ENCODE peak calls at places on chromosomes 12 and 14, in four cellular contexts. S is HFF-Myc, T is fibroblast of lung, O is left lobe of liver. Q is an unnamed sample.

GRCh38 chr14:35254736-35255135 is 37.4 kb upstream of the PSMA6 start:
- DNase-seq in S (no peak), T (no peak), O (no peak), Q (no peak)

GRCh38 chr12:11812558-11813421 is 163.3 kb downstream of the ETV6 start:
- DNase-seq in S (no peak), T (no peak), O (no peak), Q (peak)

GRCh38 chr12:88519802-88520435 is 60.4 kb downstream of the KITLG start:
- DNase-seq in S (no peak), T (no peak), O (no peak), Q (no peak)

GRCh38 chr14:76773188-76773885 is 12.1 kb downstream of the VASH1 start:
- DNase-seq in S (peak), T (peak), O (peak), Q (no peak)

GRCh38 chr12:117486840-117487659 is 125.6 kb upstream of the NOS1 start:
- DNase-seq in S (no peak), T (no peak), O (no peak), Q (no peak)

GRCh38 chr14:61547186-61548121 is 147.9 kb upstream of the HIF1A start:
- DNase-seq in S (no peak), T (peak), O (no peak), Q (no peak)

GRCh38 chr14:99682809-99683618 is 1.1 kb upstream of the CYP46A1 start:
- DNase-seq in S (peak), T (peak), O (peak), Q (peak)

GRCh38 chr14:101120636-101121398 is 217.3 kb upstream of the RTL1 start:
- DNase-seq in S (no peak), T (no peak), O (peak), Q (peak)

GRCh38 chr12:92912052-92912451 is 17.0 kb downstream of the EEA1 start:
- DNase-seq in S (no peak), T (peak), O (no peak), Q (no peak)

GRCh38 chr12:111435661-111436201 is 30.0 kb downstream of the SH2B3 start:
- DNase-seq in S (no peak), T (no peak), O (no peak), Q (peak)

GRCh38 chr14:22536853-22537338 is 52.1 kb downstream of the DAD1 start:
- DNase-seq in S (peak), T (peak), O (no peak), Q (peak)

GRCh38 chr14:101707863-101708620 is 53.5 kb upstream of the PPP2R5C start:
- DNase-seq in S (no peak), T (no peak), O (peak), Q (no peak)

GRCh38 chr12:47141459-47141858 is 61.7 kb upstream of the AMIGO2 start:
- DNase-seq in S (no peak), T (no peak), O (no peak), Q (no peak)

GRCh38 chr12:32365473-32366064 is 33.8 kb upstream of the FGD4 start:
- DNase-seq in S (peak), T (peak), O (peak), Q (peak)

GRCh38 chr14:54562334-54562733 is 4.6 kb upstream of the SAMD4A start:
- DNase-seq in S (no peak), T (no peak), O (no peak), Q (no peak)

GRCh38 chr14:31692376-31692781 is 131.2 kb downstream of the NUBPL start:
- DNase-seq in S (peak), T (peak), O (no peak), Q (no peak)

GRCh38 chr12:125122668-125123067 is 57.4 kb downstream of the AACS start:
- DNase-seq in S (no peak), T (no peak), O (no peak), Q (no peak)

GRCh38 chr12:27333311-27334009 is 824 bp downstream of the BMAL2 start:
- DNase-seq in S (no peak), T (no peak), O (peak), Q (peak)

GRCh38 chr12:2163172-2163927 is 110.6 kb downstream of the CACNA1C start:
- DNase-seq in S (no peak), T (peak), O (peak), Q (peak)

GRCh38 chr14:75433631-75434556 is 6.1 kb downstream of the JDP2 start:
- DNase-seq in S (peak), T (no peak), O (no peak), Q (no peak)

GRCh38 chr12:33116284-33116683 is 219.7 kb upstream of the PKP2 start:
- DNase-seq in S (no peak), T (no peak), O (no peak), Q (no peak)

GRCh38 chr12:34625116-34625515 is 602.8 kb downstream of the ALG10 start:
- DNase-seq in S (no peak), T (no peak), O (no peak), Q (no peak)

GRCh38 chr12:111816065-111816615 is 25.9 kb upstream of the MAPKAPK5 start:
- DNase-seq in S (no peak), T (no peak), O (no peak), Q (no peak)

Q was measured in left colon.